ENCODE peak calls at places on chromosomes 7 and 10, in nine cellular contexts. J, U, O, R, X, Z, L, C and S are unnamed samples.

GRCh38 chr10:112815238-112816032 is 134.6 kb upstream of the TCF7L2 start:
- DNase-seq in J (peak; percentile 36), U (peak; percentile 60), O (peak; percentile 68), R (no peak), X (peak; percentile 13), Z (no peak), L (no peak), C (peak; percentile 54), S (peak; percentile 4)

GRCh38 chr7:72017756-72018155 is 394.4 kb downstream of the CALN1 start:
- DNase-seq in J (no peak), U (no peak), O (no peak), R (no peak), X (no peak), Z (no peak), L (no peak), C (no peak), S (no peak)

GRCh38 chr10:35607475-35608316 is 2.6 kb downstream of the GJD4 start:
- DNase-seq in J (no peak), U (peak; percentile 30), O (peak; percentile 21), R (no peak), X (no peak), Z (no peak), L (no peak), C (peak; percentile 14), S (peak; percentile 19)

GRCh38 chr7:21367081-21367480 is 60.8 kb upstream of the SP4 start:
- DNase-seq in J (no peak), U (no peak), O (peak; percentile 30), R (no peak), X (peak; percentile 31), Z (no peak), L (no peak), C (no peak), S (no peak)

GRCh38 chr10:70918851-70919530 is 30.6 kb upstream of the PCBD1 start:
- DNase-seq in J (no peak), U (peak; percentile 18), O (no peak), R (no peak), X (no peak), Z (no peak), L (no peak), C (no peak), S (no peak)

GRCh38 chr7:7641129-7641663 is 644 bp downstream of the UMAD1 start:
- DNase-seq in J (no peak), U (no peak), O (peak; percentile 27), R (no peak), X (no peak), Z (no peak), L (peak; percentile 44), C (peak; percentile 25), S (no peak)

GRCh38 chr7:158811461-158811860 is 17.8 kb downstream of the ESYT2 start:
- DNase-seq in J (peak; percentile 70), U (peak; percentile 68), O (peak; percentile 86), R (no peak), X (peak; percentile 55), Z (no peak), L (peak; percentile 65), C (peak; percentile 79), S (peak; percentile 83)

GRCh38 chr7:5831196-5831595 is 49.4 kb upstream of the OCM start:
- DNase-seq in J (peak; percentile 29), U (no peak), O (no peak), R (no peak), X (no peak), Z (no peak), L (no peak), C (peak; percentile 39), S (no peak)

GRCh38 chr7:129169171-129169643 is 19.2 kb upstream of the SMO start:
- DNase-seq in J (no peak), U (peak; percentile 35), O (peak; percentile 39), R (no peak), X (no peak), Z (peak; percentile 69), L (no peak), C (no peak), S (peak; percentile 65)

GRCh38 chr10:79128923-79129305 is 60.1 kb downstream of the ZMIZ1 start:
- DNase-seq in J (no peak), U (no peak), O (no peak), R (no peak), X (no peak), Z (no peak), L (no peak), C (no peak), S (no peak)

GRCh38 chr10:30063098-30063497 is 3.7 kb upstream of the JCAD start:
- DNase-seq in J (no peak), U (peak; percentile 94), O (no peak), R (no peak), X (no peak), Z (no peak), L (no peak), C (peak; percentile 64), S (no peak)

GRCh38 chr7:135326636-135327280 is 93.1 kb downstream of the STRA8 start:
- DNase-seq in J (no peak), U (peak; percentile 45), O (peak; percentile 42), R (no peak), X (no peak), Z (no peak), L (no peak), C (peak; percentile 42), S (no peak)

GRCh38 chr7:66145404-66145843 is 30.8 kb downstream of the CRCP start:
- DNase-seq in J (peak; percentile 47), U (peak; percentile 64), O (no peak), R (no peak), X (no peak), Z (no peak), L (no peak), C (peak; percentile 92), S (no peak)

GRCh38 chr7:3154881-3155494 is 111.3 kb upstream of the CARD11 start:
- DNase-seq in J (peak; percentile 50), U (peak; percentile 61), O (peak; percentile 60), R (no peak), X (peak; percentile 53), Z (peak; percentile 68), L (no peak), C (peak; percentile 75), S (peak; percentile 84)

GRCh38 chr7:158858592-158859503 is 2.5 kb downstream of the DYNC2I1 start:
- DNase-seq in J (no peak), U (no peak), O (peak; percentile 3), R (no peak), X (peak; percentile 29), Z (no peak), L (no peak), C (peak; percentile 7), S (no peak)

GRCh38 chr7:8260871-8261707 is 878 bp downstream of the ICA1 start:
- DNase-seq in J (peak; percentile 67), U (peak; percentile 47), O (peak; percentile 40), R (no peak), X (peak; percentile 24), Z (peak; percentile 15), L (no peak), C (no peak), S (peak; percentile 26)

GRCh38 chr10:50279489-50279888 is 28.2 kb upstream of the ASAH2 start:
- DNase-seq in J (no peak), U (no peak), O (peak; percentile 60), R (no peak), X (peak; percentile 47), Z (no peak), L (no peak), C (no peak), S (no peak)

GRCh38 chr7:41045556-41046123 is 657.2 kb downstream of the INHBA start:
- DNase-seq in J (peak; percentile 39), U (no peak), O (peak; percentile 79), R (no peak), X (no peak), Z (no peak), L (no peak), C (no peak), S (no peak)

DNA sequence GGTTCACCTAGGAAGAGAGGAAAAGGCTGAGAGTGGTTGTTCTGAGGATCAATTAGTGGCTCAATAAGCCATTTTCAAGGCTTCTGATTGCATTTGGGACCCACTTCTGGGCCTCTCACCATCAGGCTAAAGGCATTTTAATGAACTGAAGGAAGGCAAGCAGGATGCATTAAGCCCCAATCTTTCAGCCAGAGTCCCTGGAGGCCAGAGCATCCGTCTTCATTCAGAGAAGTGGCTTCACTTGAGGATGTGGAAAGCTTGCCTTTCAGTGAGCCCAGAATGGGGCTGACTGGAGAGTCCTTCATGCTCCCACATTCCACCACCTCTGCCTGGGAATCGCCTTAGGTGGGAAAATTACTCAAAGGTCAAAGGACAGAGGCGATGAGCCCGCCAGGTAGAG is 41.8 kb downstream of the COL17A1 start:
- DNase-seq in J (no peak), U (no peak), O (no peak), R (no peak), X (no peak), Z (peak; percentile 4), L (no peak), C (no peak), S (no peak)
- TF ChIP-seq CTCF in J (no peak), U (no peak), O (no peak), R (no peak), X (no peak), Z (no peak), L (no peak), C (no peak), S (no peak)

GRCh38 chr10:12710594-12711343 is 290.7 kb downstream of the CCDC3 start:
- DNase-seq in J (peak; percentile 77), U (peak; percentile 93), O (peak; percentile 85), R (no peak), X (peak; percentile 84), Z (peak; percentile 82), L (no peak), C (peak; percentile 89), S (peak; percentile 90)
- TF ChIP-seq CTCF in J (peak; percentile 93), U (peak; percentile 98), O (peak; percentile 97), R (peak; percentile 92), X (peak; percentile 92), Z (peak; percentile 95), L (peak; percentile 90), C (peak; percentile 98), S (peak; percentile 84)

GRCh38 chr7:142321391-142321790 is 63.5 kb upstream of the PRSS58 start:
- DNase-seq in J (no peak), U (no peak), O (no peak), R (no peak), X (no peak), Z (no peak), L (no peak), C (no peak), S (no peak)

GRCh38 chr7:142327555-142327954 is 69.7 kb upstream of the PRSS58 start:
- DNase-seq in J (no peak), U (no peak), O (no peak), R (no peak), X (no peak), Z (no peak), L (no peak), C (no peak), S (no peak)

GRCh38 chr7:142319970-142320369 is 62.1 kb upstream of the PRSS58 start:
- DNase-seq in J (no peak), U (no peak), O (peak; percentile 19), R (no peak), X (no peak), Z (no peak), L (no peak), C (no peak), S (peak; percentile 68)

GRCh38 chr7:142320883-142321282 is 63.0 kb upstream of the PRSS58 start:
- DNase-seq in J (no peak), U (no peak), O (no peak), R (no peak), X (no peak), Z (no peak), L (no peak), C (no peak), S (no peak)

GRCh38 chr7:142323706-142324105 is 65.8 kb upstream of the PRSS58 start:
- DNase-seq in J (peak; percentile 73), U (no peak), O (peak; percentile 41), R (no peak), X (peak; percentile 28), Z (no peak), L (no peak), C (no peak), S (peak; percentile 66)
- TF ChIP-seq CTCF in J (peak; percentile 38), U (no peak), O (peak; percentile 49), R (peak; percentile 66), X (peak; percentile 17), Z (peak; percentile 23), L (peak; percentile 64), C (no peak), S (peak; percentile 75)

GRCh38 chr10:101566333-101567164 is 21.5 kb downstream of the POLL start:
- DNase-seq in J (no peak), U (peak; percentile 48), O (no peak), R (peak; percentile 68), X (no peak), Z (peak; percentile 65), L (no peak), C (peak; percentile 24), S (peak; percentile 35)
- TF ChIP-seq CTCF in J (no peak), U (no peak), O (no peak), R (peak; percentile 40), X (no peak), Z (no peak), L (no peak), C (no peak), S (no peak)